ENCODE peak calls at places on chromosome 17, in five cellular contexts. Y, M, D, J and I are unnamed samples.

GRCh38 chr17:62675701-62676100 is 48.2 kb downstream of the MRC2 start:
- DNase-seq in Y (no peak), M (no peak), D (no peak), J (no peak), I (no peak)

GRCh38 chr17:20173091-20173490 is 163.9 kb downstream of the SPECC1 start:
- DNase-seq in Y (no peak), M (no peak), D (no peak), J (no peak), I (no peak)

GRCh38 chr17:32519769-32520701 is 33.2 kb downstream of the CDK5R1 start:
- DNase-seq in Y (no peak), M (no peak), D (no peak), J (no peak), I (no peak)

GRCh38 chr17:52124561-52124960 is 34.0 kb downstream of the CA10 start:
- DNase-seq in Y (no peak), M (no peak), D (no peak), J (no peak), I (no peak)

GRCh38 chr17:66677201-66677981 is 157.5 kb upstream of the CACNG5 start:
- DNase-seq in Y (peak), M (no peak), D (peak), J (no peak), I (no peak)

GRCh38 chr17:77887464-77888241 is 70.8 kb upstream of the TNRC6C start:
- DNase-seq in Y (peak), M (no peak), D (peak), J (peak), I (peak)

GRCh38 chr17:68512967-68513474 is 791 bp downstream of the PRKAR1A start:
- DNase-seq in Y (peak), M (no peak), D (peak), J (peak), I (no peak)

GRCh38 chr17:79216826-79217225 is 142.2 kb downstream of the ENGASE start:
- DNase-seq in Y (no peak), M (no peak), D (no peak), J (no peak), I (no peak)

GRCh38 chr17:66704858-66705257 is 130.1 kb upstream of the CACNG5 start:
- DNase-seq in Y (no peak), M (no peak), D (no peak), J (no peak), I (no peak)

GRCh38 chr17:19716108-19717030 is at the start of gene SLC47A2:
- DNase-seq in Y (no peak), M (peak), D (no peak), J (no peak), I (no peak)

GRCh38 chr17:74465378-74466110 is 890 bp upstream of the CD300A start:
- DNase-seq in Y (no peak), M (no peak), D (no peak), J (no peak), I (no peak)

GRCh38 chr17:74467221-74467951 is 952 bp downstream of the CD300A start:
- DNase-seq in Y (no peak), M (no peak), D (no peak), J (no peak), I (peak)

GRCh38 chr17:74464730-74465377 is 1.6 kb upstream of the CD300A start:
- DNase-seq in Y (peak), M (no peak), D (no peak), J (no peak), I (no peak)

GRCh38 chr17:74466785-74467158 is 338 bp downstream of the CD300A start:
- DNase-seq in Y (no peak), M (no peak), D (no peak), J (no peak), I (no peak)

GRCh38 chr17:74466111-74466784 is at the start of gene CD300A:
- DNase-seq in Y (no peak), M (no peak), D (no peak), J (no peak), I (peak)
- TF ChIP-seq CTCF in Y (no peak), M (no peak), D (no peak), J (no peak), I (peak)

GRCh38 chr17:41496803-41497484 is 7.2 kb upstream of the KRT36 start:
- DNase-seq in Y (peak), M (peak), D (peak), J (peak), I (peak)
- TF ChIP-seq CTCF in Y (peak), M (peak), D (peak), J (peak), I (peak)

GRCh38 chr17:16283705-16284104 is 66.7 kb downstream of the PIGL start:
- DNase-seq in Y (no peak), M (no peak), D (peak), J (no peak), I (no peak)

GRCh38 chr17:16286947-16287562 is 66.2 kb downstream of the CENPV start:
- DNase-seq in Y (no peak), M (no peak), D (no peak), J (no peak), I (no peak)

GRCh38 chr17:16287563-16288027 is 65.7 kb downstream of the CENPV start:
- DNase-seq in Y (peak), M (peak), D (peak), J (no peak), I (no peak)

GRCh38 chr17:16285646-16286008 is 67.6 kb downstream of the CENPV start:
- DNase-seq in Y (no peak), M (no peak), D (no peak), J (no peak), I (no peak)

DNA sequence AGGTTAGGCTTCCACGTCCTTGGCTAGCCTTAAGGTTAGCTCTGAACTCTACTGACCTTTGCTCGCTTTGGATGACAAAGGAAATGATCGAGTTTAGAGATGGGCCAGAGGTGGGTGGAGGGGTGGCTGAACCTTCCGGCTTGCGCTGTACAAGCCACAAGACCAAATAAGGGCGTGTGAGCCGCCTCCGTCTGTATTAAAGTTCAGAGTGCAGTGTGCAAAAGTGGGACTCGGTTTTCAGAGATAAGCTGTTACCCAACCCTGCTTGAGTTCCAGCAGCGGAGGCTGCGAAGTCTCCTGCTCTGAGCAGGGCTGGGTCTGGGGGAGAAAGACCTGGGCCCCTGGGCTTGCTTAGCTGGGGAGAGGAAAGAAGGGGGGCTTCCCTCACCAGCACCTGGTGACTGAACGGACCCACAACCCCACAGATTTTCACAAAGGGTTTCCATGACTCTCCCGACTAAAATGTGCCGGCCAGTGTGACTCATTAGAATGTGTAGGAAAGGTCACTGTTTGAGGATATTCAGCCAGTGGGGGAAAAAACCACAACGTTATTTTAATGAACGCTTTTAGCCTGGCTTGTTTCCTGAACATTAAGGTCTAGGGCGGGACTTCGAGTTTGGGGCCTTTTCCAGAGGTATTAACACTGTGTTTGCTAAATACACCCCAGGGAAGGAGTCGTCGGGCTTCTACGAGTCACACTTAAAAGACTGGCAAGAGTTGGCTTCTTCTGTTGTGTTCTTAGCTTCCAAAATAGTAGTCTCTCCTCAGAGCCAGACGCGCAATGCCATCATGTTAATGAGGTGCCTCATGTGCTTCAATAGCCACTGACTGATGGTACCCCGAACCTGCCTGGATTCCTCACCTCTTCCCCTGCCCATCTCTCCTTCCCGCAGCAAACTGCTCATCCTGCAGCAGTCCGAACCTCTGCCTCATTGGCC is 67.0 kb downstream of the CENPV start:
- DNase-seq in Y (peak), M (peak), D (peak), J (peak), I (peak)
- TF ChIP-seq CTCF in Y (no peak), M (no peak), D (no peak), J (no peak), I (no peak)

GRCh38 chr17:41667280-41668008 is 21.2 kb upstream of the EIF1 start:
- DNase-seq in Y (no peak), M (no peak), D (no peak), J (no peak), I (no peak)
- TF ChIP-seq CTCF in Y (no peak), M (peak), D (no peak), J (peak), I (peak)

GRCh38 chr17:76353599-76354316 is at the start of gene PRPSAP1:
- DNase-seq in Y (peak), M (peak), D (peak), J (peak), I (peak)
- TF ChIP-seq CTCF in Y (peak), M (peak), D (peak), J (peak), I (peak)

GRCh38 chr17:81323411-81323868 is 28.3 kb upstream of the SLC38A10 start:
- DNase-seq in Y (no peak), M (no peak), D (no peak), J (no peak), I (no peak)

GRCh38 chr17:81323083-81323369 is 27.9 kb upstream of the SLC38A10 start:
- DNase-seq in Y (no peak), M (no peak), D (no peak), J (no peak), I (no peak)

GRCh38 chr17:81325057-81325973 is 30.2 kb upstream of the SLC38A10 start:
- DNase-seq in Y (no peak), M (no peak), D (no peak), J (no peak), I (no peak)

GRCh38 chr17:81324177-81324905 is 29.2 kb upstream of the SLC38A10 start:
- DNase-seq in Y (no peak), M (no peak), D (no peak), J (no peak), I (no peak)

GRCh38 chr17:81322271-81323082 is 27.4 kb upstream of the SLC38A10 start:
- DNase-seq in Y (no peak), M (no peak), D (no peak), J (no peak), I (no peak)
- TF ChIP-seq CTCF in Y (peak), M (peak), D (peak), J (no peak), I (peak)

GRCh38 chr17:82450357-82451106 is at the start of gene CYBC1:
- DNase-seq in Y (peak), M (peak), D (peak), J (peak), I (peak)
- TF ChIP-seq CTCF in Y (no peak), M (no peak), D (no peak), J (no peak), I (no peak)

GRCh38 chr17:46736100-46736499 is 82.4 kb downstream of the WNT3 start:
- DNase-seq in Y (no peak), M (no peak), D (no peak), J (no peak), I (no peak)
- TF ChIP-seq CTCF in Y (no peak), M (no peak), D (no peak), J (no peak), I (no peak)

GRCh38 chr17:64155751-64156544 is 26.0 kb upstream of the ERN1 start:
- DNase-seq in Y (peak), M (peak), D (peak), J (no peak), I (no peak)

GRCh38 chr17:64153565-64153964 is 23.6 kb upstream of the ERN1 start:
- DNase-seq in Y (no peak), M (no peak), D (no peak), J (no peak), I (no peak)

GRCh38 chr17:64152428-64153125 is 22.6 kb upstream of the ERN1 start:
- DNase-seq in Y (no peak), M (no peak), D (no peak), J (no peak), I (no peak)

GRCh38 chr17:64155090-64155630 is 25.2 kb upstream of the ERN1 start:
- DNase-seq in Y (no peak), M (no peak), D (no peak), J (no peak), I (no peak)

DNA sequence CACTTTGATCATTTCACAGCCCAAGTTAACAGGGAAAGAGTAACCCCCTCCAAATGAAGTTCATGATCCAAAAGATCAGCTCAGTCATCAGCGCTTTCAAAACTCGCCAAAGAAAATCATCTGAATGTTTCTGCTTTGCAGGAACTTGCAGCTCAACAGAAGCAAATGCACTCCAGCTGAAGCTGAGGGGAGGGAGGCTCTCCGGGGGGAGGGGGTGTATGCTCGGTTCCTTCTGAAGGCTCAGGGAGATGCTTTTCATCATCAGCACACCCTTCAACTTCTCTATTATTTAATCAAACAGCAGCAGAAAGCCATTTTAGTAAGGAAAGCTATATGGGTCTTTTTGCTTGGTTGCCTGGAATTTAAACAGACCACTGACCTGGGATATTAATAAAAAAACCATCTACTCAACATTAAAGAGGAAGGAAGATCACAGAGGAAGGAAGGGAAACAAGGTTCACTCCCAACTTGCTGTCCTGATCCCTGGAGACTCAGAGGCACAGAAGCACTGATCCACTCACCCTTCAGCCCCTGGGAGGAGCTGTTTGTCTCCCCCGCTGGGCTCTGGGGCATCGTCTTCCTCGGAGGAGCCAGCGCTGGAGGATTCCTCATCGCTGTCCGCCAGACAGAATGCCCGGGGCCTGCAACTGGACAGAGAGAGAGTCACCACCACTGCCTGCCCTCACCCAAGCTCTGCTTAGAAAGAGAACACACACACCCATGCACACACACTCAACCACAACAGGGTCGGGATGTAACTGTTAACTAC is 24.6 kb upstream of the ERN1 start:
- DNase-seq in Y (no peak), M (no peak), D (no peak), J (no peak), I (no peak)
- TF ChIP-seq CTCF in Y (no peak), M (no peak), D (no peak), J (no peak), I (no peak)